ENCODE peak calls at places on chromosomes 12 and 14, in eight cellular contexts. A is PC-3; P is body of pancreas; Z is T-helper 17 cell; U is activated T-cell treated with anti-CD3 and anti-CD28 coated beads, Interleukin-2, amount 50 U/mL, for 72 hours; W is naive B cell; N is IMR-90; F is gastrocnemius medialis. R is an unnamed sample.

GRCh38 chr12:123269395-123269892 is 2.2 kb downstream of the CDK2AP1 start:
- ATAC-seq in U (peak), A (no peak), F (no peak), W (peak), Z (no peak), N (peak), P (peak), R (peak)

GRCh38 chr14:61350427-61350826 is 29.0 kb downstream of the PRKCH start:
- ATAC-seq in U (peak), Z (peak), A (no peak), F (no peak), P (no peak), W (peak), N (no peak), R (no peak)

GRCh38 chr14:69667938-69668336 is 56.5 kb downstream of the SUSD6 start:
- ATAC-seq in A (no peak), U (peak), N (no peak), F (no peak), P (no peak), W (peak), Z (peak), R (peak)

GRCh38 chr12:116426391-116427136 is 132.6 kb upstream of the MAP1LC3B2 start:
- ATAC-seq in U (no peak), Z (no peak), P (peak), A (peak), F (peak), N (peak), W (no peak), R (no peak)

GRCh38 chr12:132030367-132031038 is 80.8 kb downstream of the EP400 start:
- ATAC-seq in P (no peak), U (no peak), W (no peak), A (peak), Z (no peak), N (peak), F (peak), R (no peak)

GRCh38 chr12:54358620-54358944 is 5.7 kb downstream of the GPR84 start:
- ATAC-seq in Z (no peak), U (no peak), F (no peak), W (no peak), A (peak), P (no peak), N (peak), R (no peak)

GRCh38 chr14:61372842-61373555 is 51.6 kb downstream of the PRKCH start:
- ATAC-seq in F (no peak), P (no peak), Z (no peak), A (no peak), N (no peak), U (no peak), W (no peak), R (no peak)

GRCh38 chr12:47228802-47229201 is 149.0 kb upstream of the AMIGO2 start:
- ATAC-seq in F (no peak), N (no peak), W (no peak), Z (no peak), P (no peak), U (no peak), A (no peak), R (no peak)

GRCh38 chr14:80491131-80491530 is 279.8 kb upstream of the DIO2 start:
- ATAC-seq in P (no peak), U (peak), A (no peak), N (peak), W (no peak), F (peak), Z (no peak), R (peak)

GRCh38 chr12:541676-542289 is 82.0 kb downstream of the B4GALNT3 start:
- ATAC-seq in P (no peak), U (no peak), Z (no peak), A (no peak), W (no peak), F (no peak), N (no peak), R (no peak)

GRCh38 chr12:4210158-4210557 is 63.4 kb upstream of the CCND2 start:
- ATAC-seq in P (no peak), Z (no peak), F (no peak), N (no peak), W (no peak), A (no peak), U (no peak), R (no peak)

GRCh38 chr12:19893514-19893913 is 454.2 kb downstream of the AEBP2 start:
- ATAC-seq in W (no peak), Z (no peak), N (peak), U (no peak), A (no peak), F (no peak), P (no peak), R (no peak)

GRCh38 chr14:91953170-91953985 is 5.9 kb upstream of the FBLN5 start:
- ATAC-seq in P (no peak), F (no peak), N (peak), Z (no peak), U (no peak), W (no peak), A (no peak), R (no peak)

R was measured in stimulated activated memory B cell treated with anti-CD40 and anti-IgM and Interleukin-4, amounts not matched to agents 10 μg/mL and 1 μg/mL and 100 μg/mL, for 72 hours.